ENCODE peak calls at places on chromosomes 11 and 22, in six cellular contexts. S is T-cell, D is substantia nigra, N is kidney, B is T1000, U is activated T-cell treated with anti-CD3 and anti-CD28 coated beads for 1 hour. C is an unnamed sample.

GRCh38 chr11:44551456-44552139 is 13.9 kb upstream of the CD82 start:
- DNase-seq in D (no peak), B (no peak), S (no peak), N (no peak), U (no peak), C (no peak)

GRCh38 chr11:97110376-97110775 is 720.6 kb downstream of the JRKL start:
- DNase-seq in N (no peak), B (no peak), S (no peak), U (no peak), D (no peak), C (no peak)

GRCh38 chr11:57277845-57278720 is 41.0 kb upstream of the APLNR start:
- DNase-seq in U (no peak), S (no peak), D (peak; percentile 15), N (peak; percentile 81), B (peak; percentile 67), C (no peak)

GRCh38 chr11:44992181-44992582 is 41.5 kb upstream of the TP53I11 start:
- DNase-seq in B (no peak), N (no peak), S (no peak), D (no peak), U (no peak), C (no peak)

GRCh38 chr22:35337932-35338331 is 38.2 kb downstream of the TOM1 start:
- DNase-seq in U (no peak), S (no peak), D (no peak), B (no peak), N (peak; percentile 37), C (no peak)

GRCh38 chr11:92101845-92102244 is 122.8 kb upstream of the FAT3 start:
- DNase-seq in D (no peak), N (no peak), U (no peak), B (no peak), S (no peak), C (no peak)

GRCh38 chr11:71150859-71151258 is 101.5 kb downstream of the SHANK2 start:
- DNase-seq in S (no peak), U (no peak), D (no peak), N (no peak), B (no peak), C (no peak)

GRCh38 chr11:70594031-70594430 is 195.7 kb downstream of the CTTN start:
- DNase-seq in D (no peak), B (no peak), U (no peak), N (peak; percentile 40), S (no peak), C (no peak)

GRCh38 chr11:129190087-129190486 is 2.0 kb downstream of the ARHGAP32 start:
- DNase-seq in B (no peak), S (no peak), D (no peak), N (no peak), U (no peak), C (no peak)

GRCh38 chr11:118133816-118134215 is 18.8 kb downstream of the SCN4B start:
- DNase-seq in U (no peak), S (no peak), B (no peak), N (no peak), D (no peak), C (no peak)

GRCh38 chr11:2768471-2769408 is 68.9 kb upstream of the KCNQ1OT1 start:
- DNase-seq in D (no peak), N (peak; percentile 50), U (no peak), S (no peak), B (peak; percentile 64), C (no peak)

GRCh38 chr22:27686534-27686933 is 115.0 kb downstream of the MN1 start:
- DNase-seq in D (peak; percentile 42), B (no peak), N (peak; percentile 83), S (no peak), U (no peak), C (no peak)

GRCh38 chr11:71481101-71481960 is 28.3 kb downstream of the NADSYN1 start:
- DNase-seq in D (no peak), S (no peak), N (no peak), B (no peak), U (no peak), C (no peak)

GRCh38 chr22:37169412-37169811 is 18.6 kb downstream of the C1QTNF6 start:
- DNase-seq in S (no peak), N (no peak), U (no peak), B (no peak), D (no peak), C (no peak)

GRCh38 chr11:26607725-26608506 is 35.9 kb upstream of the MUC15 start:
- DNase-seq in N (no peak), U (no peak), S (no peak), D (no peak), B (no peak), C (no peak)

GRCh38 chr11:123700774-123701173 is 40.7 kb downstream of the ZNF202 start:
- DNase-seq in S (no peak), B (no peak), N (no peak), D (no peak), U (no peak), C (no peak)

GRCh38 chr11:64935634-64936081 is at the start of gene GPHA2:
- DNase-seq in U (no peak), B (no peak), S (no peak), N (no peak), D (no peak), C (no peak)

GRCh38 chr11:104073950-104074349 is 37.5 kb downstream of the DDI1 start:
- DNase-seq in N (no peak), D (no peak), S (no peak), B (no peak), U (no peak), C (peak; percentile 24)

GRCh38 chr11:9861860-9862725 is 198.2 kb downstream of the SWAP70 start:
- DNase-seq in U (peak; percentile 3), S (peak; percentile 1), N (no peak), D (no peak), B (peak; percentile 10), C (no peak)

GRCh38 chr11:72230764-72231365 is 6.3 kb downstream of the INPPL1 start:
- DNase-seq in N (peak; percentile 51), S (no peak), U (no peak), B (no peak), D (no peak), C (no peak)

GRCh38 chr11:36030707-36031365 is 87.0 kb downstream of the LDLRAD3 start:
- DNase-seq in S (no peak), U (no peak), D (no peak), B (no peak), N (no peak), C (no peak)

GRCh38 chr11:64134963-64135362 is 30.9 kb downstream of the MACROD1 start:
- DNase-seq in S (no peak), N (no peak), B (no peak), D (no peak), U (no peak), C (no peak)

GRCh38 chr11:103494491-103494890 is 385.3 kb downstream of the DYNC2H1 start:
- DNase-seq in S (no peak), B (no peak), U (no peak), N (no peak), D (no peak), C (no peak)

GRCh38 chr11:77324508-77324907 is 23.0 kb upstream of the GDPD4 start:
- DNase-seq in D (no peak), S (no peak), N (no peak), U (no peak), B (no peak), C (no peak)